ENCODE peak calls at places on chromosome 3, in seven cellular contexts. K is ovary, A is foreskin fibroblast, T is A673, H is stomach, C is heart left ventricle, D is RWPE2. S is an unnamed sample.
A peak's percentile ranks its signal among the peaks of the same experiment; 100 is the strongest.

GRCh38 chr3:95923496-95924210 is 890.7 kb upstream of the EPHA6 start:
- DNase-seq in K (no peak), A (peak; percentile 26), T (peak; percentile 1), H (no peak), C (peak; percentile 29), D (no peak), S (peak; percentile 90)

GRCh38 chr3:87546216-87546615 is 269.8 kb upstream of the POU1F1 start:
- DNase-seq in K (no peak), A (no peak), T (peak; percentile 37), H (no peak), C (no peak), D (no peak), S (no peak)

GRCh38 chr3:165755571-165755970 is 81.7 kb downstream of the BCHE start:
- DNase-seq in K (no peak), A (no peak), T (no peak), H (no peak), C (no peak), D (no peak), S (no peak)

GRCh38 chr3:132406587-132406986 is 10.7 kb upstream of the DNAJC13 start:
- DNase-seq in K (no peak), A (no peak), T (no peak), H (no peak), C (no peak), D (no peak), S (no peak)

GRCh38 chr3:4940985-4941384 is 38.3 kb upstream of the BHLHE40 start:
- DNase-seq in K (no peak), A (no peak), T (no peak), H (no peak), C (no peak), D (no peak), S (no peak)

GRCh38 chr3:21954709-21955108 is 203.7 kb upstream of the ZNF385D start:
- DNase-seq in K (no peak), A (peak; percentile 90), T (no peak), H (no peak), C (no peak), D (no peak), S (no peak)

GRCh38 chr3:52697622-52697946 is 8.0 kb downstream of the GLT8D1 start:
- DNase-seq in K (no peak), A (peak; percentile 23), T (no peak), H (no peak), C (no peak), D (no peak), S (no peak)

GRCh38 chr3:154275308-154275707 is 49.0 kb downstream of the DHX36 start:
- DNase-seq in K (no peak), A (no peak), T (no peak), H (no peak), C (no peak), D (no peak), S (no peak)

GRCh38 chr3:58691997-58692396 is 25.4 kb upstream of the FAM3D start:
- DNase-seq in K (no peak), A (peak; percentile 16), T (no peak), H (no peak), C (no peak), D (no peak), S (no peak)

GRCh38 chr3:183085634-183086390 is 13.5 kb downstream of the MCCC1 start:
- DNase-seq in K (no peak), A (peak; percentile 19), T (peak; percentile 58), H (no peak), C (no peak), D (no peak), S (no peak)

GRCh38 chr3:73086071-73086494 is 24.6 kb downstream of the EBLN2 start:
- DNase-seq in K (peak; percentile 40), A (peak; percentile 78), T (peak; percentile 47), H (peak; percentile 48), C (peak; percentile 39), D (no peak), S (peak; percentile 8)

GRCh38 chr3:128447561-128448013 is 19.1 kb downstream of the DNAJB8 start:
- DNase-seq in K (no peak), A (no peak), T (no peak), H (no peak), C (no peak), D (no peak), S (no peak)

GRCh38 chr3:50345586-50345985 is at the start of gene ZMYND10:
- DNase-seq in K (no peak), A (peak; percentile 84), T (peak; percentile 69), H (peak; percentile 79), C (peak; percentile 73), D (no peak), S (no peak)

GRCh38 chr3:192917258-192917507 is 473 bp downstream of the MB21D2 start:
- DNase-seq in K (no peak), A (no peak), T (no peak), H (no peak), C (no peak), D (no peak), S (no peak)

GRCh38 chr3:38542401-38543298 is 46.5 kb downstream of the EXOG start:
- DNase-seq in K (no peak), A (peak; percentile 47), T (no peak), H (no peak), C (no peak), D (no peak), S (no peak)

GRCh38 chr3:179263134-179263533 is 12.2 kb upstream of the KCNMB3 start:
- DNase-seq in K (no peak), A (no peak), T (no peak), H (no peak), C (no peak), D (no peak), S (no peak)

GRCh38 chr3:42010530-42010929 is 48.6 kb upstream of the ULK4 start:
- DNase-seq in K (no peak), A (peak; percentile 50), T (no peak), H (no peak), C (no peak), D (no peak), S (no peak)

GRCh38 chr3:39187372-39188155 is 4.8 kb downstream of the XIRP1 start:
- DNase-seq in K (no peak), A (no peak), T (no peak), H (no peak), C (no peak), D (no peak), S (no peak)

GRCh38 chr3:190338717-190339116 is 16.5 kb upstream of the CLDN1 start:
- DNase-seq in K (no peak), A (peak; percentile 55), T (peak; percentile 85), H (no peak), C (no peak), D (no peak), S (no peak)

GRCh38 chr3:17078885-17079465 is 194.2 kb downstream of the PLCL2 start:
- DNase-seq in K (no peak), A (no peak), T (no peak), H (no peak), C (no peak), D (no peak), S (no peak)

DNA sequence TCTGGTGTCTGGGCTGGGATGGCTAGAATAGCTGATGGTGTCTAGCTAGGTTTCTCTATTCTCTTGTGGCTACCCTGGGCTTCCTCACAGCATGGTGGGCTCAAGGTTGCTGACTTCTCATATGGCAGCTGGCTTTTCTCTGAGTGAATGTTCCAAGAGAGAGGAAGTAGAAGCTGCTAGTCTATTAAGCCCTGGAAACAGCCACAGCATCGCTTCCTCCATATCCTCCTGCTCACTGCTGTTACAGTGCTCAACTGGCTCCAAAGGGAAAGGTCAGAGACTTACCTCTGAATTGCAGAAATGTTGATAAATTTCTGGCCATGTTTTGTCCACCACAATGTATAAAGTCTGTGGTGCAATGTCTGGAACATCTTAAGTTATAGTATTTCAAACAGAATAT is 299.9 kb upstream of the ADAMTS9 start:
- DNase-seq in K (no peak), A (no peak), T (peak; percentile 53), H (no peak), C (no peak), D (no peak), S (no peak)
- TF ChIP-seq CTCF in K (no peak), A (no peak), T (no peak), H (no peak), C (no peak), D (no peak), S (no peak)

DNA sequence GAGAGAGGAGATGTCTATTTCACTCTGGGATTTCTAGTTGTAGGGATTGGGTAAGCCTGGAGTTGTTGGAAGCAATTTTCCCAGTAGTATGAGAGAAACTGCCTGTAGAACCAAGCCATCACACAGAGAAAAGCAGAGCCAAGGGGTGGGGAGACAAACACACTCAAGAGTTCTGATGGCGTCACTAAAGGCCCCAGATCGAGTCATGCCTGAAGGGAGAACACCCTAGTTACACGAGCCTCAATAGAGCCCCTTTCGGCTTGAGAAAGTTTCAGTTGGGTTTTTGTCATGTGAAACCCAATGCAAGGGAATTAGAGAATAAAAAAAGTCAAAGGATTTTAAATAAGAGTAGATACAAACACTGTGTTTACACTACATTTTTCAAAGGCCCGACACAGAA is 66.1 kb upstream of the PFN2 start:
- DNase-seq in K (no peak), A (no peak), T (no peak), H (no peak), C (no peak), D (no peak), S (no peak)
- H3K4me3 ChIP-seq in K (no peak overlapping the region), A (no peak overlapping the region), T (no peak overlapping the region), H (no peak overlapping the region), C (no peak overlapping the region), D (no peak overlapping the region), S (no peak overlapping the region)

GRCh38 chr3:127121850-127122249 is 71.1 kb upstream of the PRR23E start:
- DNase-seq in K (no peak), A (no peak), T (no peak), H (no peak), C (no peak), D (no peak), S (no peak)

GRCh38 chr3:127121221-127121647 is 71.7 kb upstream of the PRR23E start:
- DNase-seq in K (no peak), A (no peak), T (no peak), H (no peak), C (no peak), D (no peak), S (no peak)

GRCh38 chr3:127123533-127123932 is 69.4 kb upstream of the PRR23E start:
- DNase-seq in K (no peak), A (no peak), T (no peak), H (peak; percentile 17), C (no peak), D (no peak), S (no peak)

DNA sequence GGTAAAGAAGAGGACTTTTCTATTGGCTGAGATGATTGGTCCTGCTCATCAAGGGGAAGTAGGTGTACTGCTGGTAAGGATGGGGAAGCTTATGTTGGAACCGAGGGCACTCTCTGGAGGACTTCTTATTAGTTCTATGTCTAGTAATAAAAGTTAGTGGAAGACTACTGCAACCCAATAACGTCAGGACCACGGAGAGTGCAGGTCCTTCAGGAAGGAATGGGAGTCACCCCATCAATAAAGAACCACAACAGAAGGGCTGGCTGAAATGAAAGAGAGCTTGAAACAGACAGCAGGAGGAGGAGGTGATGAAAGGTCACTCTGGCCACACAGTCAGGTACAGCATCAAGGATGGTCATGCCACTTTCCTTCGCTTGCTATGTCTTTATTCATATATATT is 68.8 kb upstream of the PRR23E start:
- DNase-seq in K (no peak), A (peak; percentile 37), T (no peak), H (no peak), C (no peak), D (no peak), S (peak; percentile 2)
- TF ChIP-seq CTCF in K (no peak), A (no peak), T (no peak), H (no peak), C (no peak), D (no peak), S (peak; percentile 29)

GRCh38 chr3:14319654-14320182 is 82.7 kb upstream of the SLC6A6 start:
- DNase-seq in K (no peak), A (peak; percentile 54), T (peak; percentile 67), H (peak; percentile 67), C (no peak), D (no peak), S (peak; percentile 22)
- H3K4me3 ChIP-seq in K (no peak overlapping the region), A (no peak overlapping the region), T (no peak overlapping the region), H (no peak overlapping the region), C (no peak overlapping the region), D (no peak overlapping the region), S (no peak overlapping the region)